ENCODE peak calls at places on chromosome 9, in five cellular contexts. One of them, this sample, is unnamed.

GRCh38 chr9:135409286-135410200 is 70.0 kb upstream of the PPP1R26 start:
- DNase-seq in SK-N-SH: no peak
- DNase-seq in tibial nerve: no peak
- DNase-seq in left ventricle myocardium inferior: no peak
- DNase-seq in NB4: no peak
- DNase-seq in this sample: no peak

GRCh38 chr9:117300686-117301085 is 114.2 kb downstream of the ASTN2 start:
- DNase-seq in SK-N-SH: no peak
- DNase-seq in tibial nerve: no peak
- DNase-seq in left ventricle myocardium inferior: no peak
- DNase-seq in NB4: no peak
- DNase-seq in this sample: no peak

GRCh38 chr9:126503333-126504085 is 110.2 kb upstream of the LMX1B start:
- DNase-seq in SK-N-SH: no peak
- DNase-seq in tibial nerve: no peak
- DNase-seq in left ventricle myocardium inferior: no peak
- DNase-seq in NB4: peak
- DNase-seq in this sample: no peak

GRCh38 chr9:26296910-26297309 is 595.7 kb downstream of the CAAP1 start:
- DNase-seq in SK-N-SH: no peak
- DNase-seq in tibial nerve: no peak
- DNase-seq in left ventricle myocardium inferior: no peak
- DNase-seq in NB4: no peak
- DNase-seq in this sample: no peak

GRCh38 chr9:23728736-23729135 is 97.3 kb downstream of the ELAVL2 start:
- DNase-seq in SK-N-SH: no peak
- DNase-seq in tibial nerve: no peak
- DNase-seq in left ventricle myocardium inferior: no peak
- DNase-seq in NB4: no peak
- DNase-seq in this sample: no peak

GRCh38 chr9:108994695-108995094 is 18.6 kb downstream of the CTNNAL1 start:
- DNase-seq in SK-N-SH: no peak
- DNase-seq in tibial nerve: no peak
- DNase-seq in left ventricle myocardium inferior: peak
- DNase-seq in NB4: peak
- DNase-seq in this sample: no peak

GRCh38 chr9:129885670-129886106 is 50.4 kb downstream of the USP20 start:
- DNase-seq in SK-N-SH: peak
- DNase-seq in tibial nerve: peak
- DNase-seq in left ventricle myocardium inferior: peak
- DNase-seq in NB4: peak
- DNase-seq in this sample: peak

GRCh38 chr9:70013598-70014196 is 30.0 kb upstream of the MAMDC2 start:
- DNase-seq in SK-N-SH: peak
- DNase-seq in tibial nerve: peak
- DNase-seq in left ventricle myocardium inferior: no peak
- DNase-seq in NB4: no peak
- DNase-seq in this sample: no peak

GRCh38 chr9:87512321-87512720 is 14.7 kb downstream of the DAPK1 start:
- DNase-seq in SK-N-SH: no peak
- DNase-seq in tibial nerve: no peak
- DNase-seq in left ventricle myocardium inferior: no peak
- DNase-seq in NB4: no peak
- DNase-seq in this sample: no peak

GRCh38 chr9:125472926-125473701 is 211.5 kb downstream of the GAPVD1 start:
- DNase-seq in SK-N-SH: peak
- DNase-seq in tibial nerve: no peak
- DNase-seq in left ventricle myocardium inferior: peak
- DNase-seq in NB4: no peak
- DNase-seq in this sample: no peak

GRCh38 chr9:84404095-84404686 is 63.6 kb upstream of the SLC28A3 start:
- DNase-seq in SK-N-SH: peak
- DNase-seq in tibial nerve: no peak
- DNase-seq in left ventricle myocardium inferior: no peak
- DNase-seq in NB4: peak
- DNase-seq in this sample: no peak

GRCh38 chr9:114611516-114612271 is 603 bp downstream of the TMEM268 start:
- DNase-seq in SK-N-SH: no peak
- DNase-seq in tibial nerve: peak
- DNase-seq in left ventricle myocardium inferior: peak
- DNase-seq in NB4: peak
- DNase-seq in this sample: peak

GRCh38 chr9:126894052-126894603 is 20.5 kb upstream of the RALGPS1 start:
- DNase-seq in SK-N-SH: no peak
- DNase-seq in tibial nerve: no peak
- DNase-seq in left ventricle myocardium inferior: no peak
- DNase-seq in NB4: no peak
- DNase-seq in this sample: no peak

GRCh38 chr9:106784076-106784475 is 78.9 kb upstream of the ZNF462 start:
- DNase-seq in SK-N-SH: no peak
- DNase-seq in tibial nerve: no peak
- DNase-seq in left ventricle myocardium inferior: no peak
- DNase-seq in NB4: no peak
- DNase-seq in this sample: no peak

GRCh38 chr9:122264360-122265264 is at the start of the genes MRRF and RBM18:
- DNase-seq in SK-N-SH: peak
- DNase-seq in tibial nerve: peak
- DNase-seq in left ventricle myocardium inferior: peak
- DNase-seq in NB4: peak
- DNase-seq in this sample: peak

GRCh38 chr9:12060811-12061210 is 632.4 kb upstream of the TYRP1 start:
- DNase-seq in SK-N-SH: no peak
- DNase-seq in tibial nerve: no peak
- DNase-seq in left ventricle myocardium inferior: no peak
- DNase-seq in NB4: no peak
- DNase-seq in this sample: no peak

GRCh38 chr9:135101068-135101410 is 13.6 kb downstream of the OLFM1 start:
- DNase-seq in SK-N-SH: no peak
- DNase-seq in tibial nerve: no peak
- DNase-seq in left ventricle myocardium inferior: no peak
- DNase-seq in NB4: no peak
- DNase-seq in this sample: no peak

GRCh38 chr9:33159760-33160127 is 7.4 kb downstream of the B4GALT1 start:
- DNase-seq in SK-N-SH: peak
- DNase-seq in tibial nerve: peak
- DNase-seq in left ventricle myocardium inferior: peak
- DNase-seq in NB4: peak
- DNase-seq in this sample: no peak

GRCh38 chr9:97307500-97308163 is at the start of gene CCDC180:
- DNase-seq in SK-N-SH: no peak
- DNase-seq in tibial nerve: peak
- DNase-seq in left ventricle myocardium inferior: no peak
- DNase-seq in NB4: no peak
- DNase-seq in this sample: no peak

GRCh38 chr9:110601098-110601497 is 21.6 kb upstream of the SVEP1 start:
- DNase-seq in SK-N-SH: no peak
- DNase-seq in tibial nerve: no peak
- DNase-seq in left ventricle myocardium inferior: no peak
- DNase-seq in NB4: no peak
- DNase-seq in this sample: no peak

GRCh38 chr9:87217056-87217455 is 269.8 kb upstream of the GAS1 start:
- DNase-seq in SK-N-SH: no peak
- DNase-seq in tibial nerve: no peak
- DNase-seq in left ventricle myocardium inferior: no peak
- DNase-seq in NB4: no peak
- DNase-seq in this sample: no peak

GRCh38 chr9:11931109-11931508 is 762.1 kb upstream of the TYRP1 start:
- DNase-seq in SK-N-SH: no peak
- DNase-seq in tibial nerve: no peak
- DNase-seq in left ventricle myocardium inferior: no peak
- DNase-seq in NB4: no peak
- DNase-seq in this sample: no peak

GRCh38 chr9:111728143-111728542 is 66.6 kb downstream of the SHOC1 start:
- DNase-seq in SK-N-SH: no peak
- DNase-seq in tibial nerve: no peak
- DNase-seq in left ventricle myocardium inferior: no peak
- DNase-seq in NB4: no peak
- DNase-seq in this sample: no peak

GRCh38 chr9:125544988-125545651 is 161.9 kb downstream of the MAPKAP1 start:
- DNase-seq in SK-N-SH: no peak
- DNase-seq in tibial nerve: no peak
- DNase-seq in left ventricle myocardium inferior: no peak
- DNase-seq in NB4: no peak
- DNase-seq in this sample: no peak

GRCh38 chr9:121439016-121439415 is 60.6 kb downstream of the GGTA1 start:
- DNase-seq in SK-N-SH: no peak
- DNase-seq in tibial nerve: no peak
- DNase-seq in left ventricle myocardium inferior: no peak
- DNase-seq in NB4: no peak
- DNase-seq in this sample: no peak

GRCh38 chr9:8666060-8666459 is 866.5 kb upstream of the DMAC1 start:
- DNase-seq in SK-N-SH: no peak
- DNase-seq in tibial nerve: no peak
- DNase-seq in left ventricle myocardium inferior: no peak
- DNase-seq in NB4: no peak
- DNase-seq in this sample: no peak

GRCh38 chr9:650362-650761 is 191.1 kb upstream of the DMRT1 start:
- DNase-seq in SK-N-SH: no peak
- DNase-seq in tibial nerve: no peak
- DNase-seq in left ventricle myocardium inferior: no peak
- DNase-seq in NB4: peak
- DNase-seq in this sample: no peak

GRCh38 chr9:105656131-105656921 is 5.9 kb upstream of the TAL2 start:
- DNase-seq in SK-N-SH: peak
- DNase-seq in tibial nerve: no peak
- DNase-seq in left ventricle myocardium inferior: peak
- DNase-seq in NB4: peak
- DNase-seq in this sample: no peak

GRCh38 chr9:130845254-130845653 is 10.2 kb downstream of the ABL1 start:
- DNase-seq in SK-N-SH: no peak
- DNase-seq in tibial nerve: no peak
- DNase-seq in left ventricle myocardium inferior: no peak
- DNase-seq in NB4: no peak
- DNase-seq in this sample: no peak

GRCh38 chr9:112555091-112555643 is 68.5 kb downstream of the KIAA1958 start:
- DNase-seq in SK-N-SH: no peak
- DNase-seq in tibial nerve: no peak
- DNase-seq in left ventricle myocardium inferior: no peak
- DNase-seq in NB4: no peak
- DNase-seq in this sample: no peak

GRCh38 chr9:129400971-129401622 is 219.8 kb downstream of the C9orf50 start:
- DNase-seq in SK-N-SH: peak
- DNase-seq in tibial nerve: no peak
- DNase-seq in left ventricle myocardium inferior: no peak
- DNase-seq in NB4: no peak
- DNase-seq in this sample: no peak

GRCh38 chr9:72586388-72587160 is 65.2 kb downstream of the TMC1 start:
- DNase-seq in SK-N-SH: no peak
- DNase-seq in tibial nerve: no peak
- DNase-seq in left ventricle myocardium inferior: no peak
- DNase-seq in NB4: peak
- DNase-seq in this sample: no peak

GRCh38 chr9:98579700-98580099 is 129.0 kb downstream of the GABBR2 start:
- DNase-seq in SK-N-SH: no peak
- DNase-seq in tibial nerve: no peak
- DNase-seq in left ventricle myocardium inferior: no peak
- DNase-seq in NB4: no peak
- DNase-seq in this sample: no peak

GRCh38 chr9:37026936-37027581 is 7.0 kb downstream of the PAX5 start:
- DNase-seq in SK-N-SH: no peak
- DNase-seq in tibial nerve: no peak
- DNase-seq in left ventricle myocardium inferior: no peak
- DNase-seq in NB4: peak
- DNase-seq in this sample: no peak

GRCh38 chr9:68802525-68803015 is 97.5 kb downstream of the PIP5K1B start:
- DNase-seq in SK-N-SH: no peak
- DNase-seq in tibial nerve: no peak
- DNase-seq in left ventricle myocardium inferior: no peak
- DNase-seq in NB4: no peak
- DNase-seq in this sample: no peak

GRCh38 chr9:16119261-16119660 is 566.4 kb downstream of the CCDC171 start:
- DNase-seq in SK-N-SH: no peak
- DNase-seq in tibial nerve: no peak
- DNase-seq in left ventricle myocardium inferior: no peak
- DNase-seq in NB4: no peak
- DNase-seq in this sample: no peak

GRCh38 chr9:137035507-137035834 is 3.6 kb upstream of the FUT7 start:
- DNase-seq in SK-N-SH: no peak
- DNase-seq in tibial nerve: no peak
- DNase-seq in left ventricle myocardium inferior: no peak
- DNase-seq in NB4: no peak
- DNase-seq in this sample: no peak
- TF ChIP-seq CTCF in SK-N-SH: no peak
- TF ChIP-seq CTCF in tibial nerve: no peak
- TF ChIP-seq CTCF in left ventricle myocardium inferior: no peak
- TF ChIP-seq CTCF in NB4: no peak
- TF ChIP-seq CTCF in this sample: peak

DNA sequence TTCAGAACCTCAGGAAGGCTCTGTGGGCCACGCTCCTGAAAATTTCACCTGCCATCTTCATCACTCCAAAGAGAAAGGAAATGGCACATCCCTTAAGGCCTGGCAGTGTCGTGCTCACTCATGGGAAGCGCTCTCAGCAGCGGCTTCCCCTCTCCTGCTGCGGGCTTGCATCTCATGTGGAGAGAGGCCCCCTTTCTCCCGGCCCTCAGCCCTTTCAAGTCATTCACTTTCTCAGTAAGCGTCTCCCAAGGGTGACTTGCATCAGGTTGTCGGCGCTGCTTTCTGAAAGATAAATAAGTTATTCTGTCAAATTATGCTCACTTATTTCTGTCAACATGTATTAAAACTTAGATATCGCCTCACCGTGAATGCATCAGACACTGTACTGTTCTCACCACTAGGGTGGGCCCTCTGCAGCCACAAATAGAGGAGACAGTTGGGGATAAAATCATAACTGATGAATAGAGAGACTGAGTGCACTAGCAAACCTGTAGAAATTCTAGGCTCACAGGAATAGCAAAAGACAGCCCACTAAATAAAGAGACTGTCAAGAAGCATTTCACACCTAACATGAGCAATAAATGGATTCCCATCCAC is 174.6 kb downstream of the RFK start:
- DNase-seq in SK-N-SH: peak
- DNase-seq in tibial nerve: no peak
- DNase-seq in left ventricle myocardium inferior: no peak
- DNase-seq in NB4: no peak
- DNase-seq in this sample: no peak
- TF ChIP-seq CTCF in SK-N-SH: peak
- TF ChIP-seq CTCF in tibial nerve: no peak
- TF ChIP-seq CTCF in left ventricle myocardium inferior: peak
- TF ChIP-seq CTCF in NB4: peak
- TF ChIP-seq CTCF in this sample: peak

GRCh38 chr9:93003552-93004407 is 54.7 kb upstream of the SUSD3 start:
- DNase-seq in SK-N-SH: peak
- DNase-seq in tibial nerve: peak
- DNase-seq in left ventricle myocardium inferior: peak
- DNase-seq in NB4: peak
- DNase-seq in this sample: peak
- TF ChIP-seq CTCF in SK-N-SH: peak
- TF ChIP-seq CTCF in tibial nerve: peak
- TF ChIP-seq CTCF in left ventricle myocardium inferior: peak
- TF ChIP-seq CTCF in NB4: peak
- TF ChIP-seq CTCF in this sample: peak

GRCh38 chr9:27528886-27529315 is 713 bp downstream of the MOB3B start:
- DNase-seq in SK-N-SH: no peak
- DNase-seq in tibial nerve: peak
- DNase-seq in left ventricle myocardium inferior: peak
- DNase-seq in NB4: peak
- DNase-seq in this sample: no peak
- TF ChIP-seq CTCF in SK-N-SH: no peak
- TF ChIP-seq CTCF in tibial nerve: no peak
- TF ChIP-seq CTCF in left ventricle myocardium inferior: no peak
- TF ChIP-seq CTCF in NB4: no peak
- TF ChIP-seq CTCF in this sample: no peak

GRCh38 chr9:35859310-35859994 is 10.7 kb downstream of the OR13J1 start:
- DNase-seq in SK-N-SH: peak
- DNase-seq in tibial nerve: no peak
- DNase-seq in left ventricle myocardium inferior: no peak
- DNase-seq in NB4: peak
- DNase-seq in this sample: peak
- TF ChIP-seq CTCF in SK-N-SH: no peak
- TF ChIP-seq CTCF in tibial nerve: no peak
- TF ChIP-seq CTCF in left ventricle myocardium inferior: no peak
- TF ChIP-seq CTCF in NB4: no peak
- TF ChIP-seq CTCF in this sample: peak

This sample was measured in osteocyte.